ENCODE peak calls at places on chromosomes 6 and 20, in six cellular contexts. B, I, H, R, J and U are unnamed samples.
A peak's percentile ranks its signal among the peaks of the same experiment; 100 is the strongest.

GRCh38 chr20:9949563-9949962 is 85.2 kb upstream of the ANKEF1 start:
- DNase-seq in B (no peak), H (no peak), J (no peak), I (no peak), R (no peak), U (no peak)

GRCh38 chr6:7268362-7269310 is 44.4 kb downstream of the SSR1 start:
- DNase-seq in I (peak; percentile 67), H (no peak), J (peak; percentile 52), R (no peak), B (no peak), U (no peak)

GRCh38 chr20:35883341-35883777 is 70.9 kb downstream of the SCAND1 start:
- DNase-seq in J (no peak), I (no peak), R (no peak), H (no peak), B (no peak), U (no peak)

GRCh38 chr6:158698876-158699440 is 49.1 kb downstream of the SYTL3 start:
- DNase-seq in J (peak; percentile 48), H (no peak), I (no peak), B (no peak), R (no peak), U (no peak)

GRCh38 chr6:36962874-36963273 is 8.3 kb downstream of the PI16 start:
- DNase-seq in R (peak; percentile 74), B (peak; percentile 77), I (no peak), J (peak; percentile 80), H (no peak), U (no peak)

GRCh38 chr6:3119040-3119723 is 671 bp downstream of the BPHL start:
- DNase-seq in R (no peak), H (peak; percentile 33), B (no peak), J (no peak), I (no peak), U (no peak)

GRCh38 chr20:2751868-2752630 is 48.4 kb downstream of the CPXM1 start:
- DNase-seq in H (no peak), R (peak; percentile 50), J (peak; percentile 71), I (peak; percentile 78), B (no peak), U (peak; percentile 73)

GRCh38 chr6:109381007-109381746 is 1.1 kb downstream of the CD164 start:
- DNase-seq in H (no peak), R (no peak), I (no peak), B (no peak), J (no peak), U (no peak)

GRCh38 chr6:89984926-89985743 is 90.9 kb downstream of the GJA10 start:
- DNase-seq in H (no peak), B (no peak), J (peak; percentile 72), I (no peak), R (no peak), U (no peak)

GRCh38 chr20:63397946-63398450 is 36.8 kb upstream of the CHRNA4 start:
- DNase-seq in H (no peak), I (no peak), J (no peak), B (no peak), R (no peak), U (no peak)

GRCh38 chr6:358432-358831 is 33.1 kb upstream of the IRF4 start:
- DNase-seq in B (no peak), H (no peak), I (no peak), J (peak; percentile 69), R (no peak), U (no peak)

GRCh38 chr6:49300911-49301310 is 162.1 kb downstream of the MMUT start:
- DNase-seq in R (no peak), B (no peak), I (no peak), J (no peak), H (no peak), U (no peak)

GRCh38 chr6:3026811-3027626 is 27.3 kb downstream of the NQO2 start:
- DNase-seq in R (peak; percentile 24), B (no peak), I (no peak), H (no peak), J (no peak), U (no peak)

GRCh38 chr6:21496749-21497148 is 96.8 kb upstream of the SOX4 start:
- DNase-seq in I (no peak), J (no peak), B (no peak), R (no peak), H (no peak), U (no peak)

GRCh38 chr6:89239338-89239737 is 22.2 kb upstream of the GABRR1 start:
- DNase-seq in H (no peak), J (no peak), I (no peak), B (no peak), R (peak; percentile 22), U (no peak)

GRCh38 chr20:25148181-25148981 is 47.1 kb upstream of the ENTPD6 start:
- DNase-seq in R (peak; percentile 48), J (peak; percentile 85), B (peak; percentile 51), I (no peak), H (no peak), U (peak; percentile 83)

GRCh38 chr6:146544783-146545182 is 1.1 kb downstream of the RAB32 start:
- DNase-seq in I (no peak), R (no peak), J (peak; percentile 55), H (no peak), B (no peak), U (no peak)

GRCh38 chr6:110412258-110412839 is 3.0 kb downstream of the DDO start:
- DNase-seq in J (no peak), I (no peak), B (no peak), R (no peak), H (no peak), U (no peak)
- TF ChIP-seq EP300 in J (no peak), I (no peak), B (no peak), R (no peak), H (no peak), U (no peak)

DNA sequence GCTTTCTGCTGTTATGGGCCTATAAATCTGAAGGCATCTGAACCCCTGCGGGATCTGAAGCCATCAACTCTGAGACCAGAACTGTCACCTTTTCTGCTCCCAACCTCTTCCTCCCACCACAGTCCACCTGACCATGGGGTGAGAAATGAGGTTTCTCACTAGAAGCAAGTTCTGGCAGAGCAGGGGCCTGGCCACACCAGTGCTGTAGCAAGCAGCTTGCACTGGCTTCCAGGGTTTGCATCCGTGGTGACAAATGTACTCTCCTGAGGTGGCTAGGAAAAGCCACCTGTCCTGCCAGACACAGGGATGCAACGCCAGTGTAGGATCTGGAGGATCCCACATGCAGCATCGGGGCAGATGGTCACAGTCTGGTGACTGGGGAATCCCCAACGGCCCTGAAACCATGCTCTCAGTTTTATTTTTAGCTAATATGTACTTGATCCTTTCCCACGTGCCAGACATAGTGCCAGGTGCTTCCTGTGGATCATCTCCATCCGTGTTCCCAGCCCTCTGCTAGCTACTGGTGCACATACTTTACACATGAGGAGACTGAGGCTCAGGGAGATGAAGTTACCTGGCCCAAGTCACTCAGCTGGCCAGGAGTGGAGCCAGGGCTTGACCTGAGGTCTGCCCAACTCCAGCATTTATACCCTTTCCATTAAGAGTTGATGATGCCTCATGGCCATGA is 122.1 kb upstream of the SPACA1 start:
- DNase-seq in B (no peak), I (no peak), R (peak; percentile 55), J (no peak), H (no peak), U (no peak)
- H3K4me1 ChIP-seq in B (no peaks in the 10 kb centered on the region), I (no peaks in the 10 kb centered on the region), R (no peaks in the 10 kb centered on the region), J (peaks cover 7% of the 10 kb centered on the region), H (peaks cover 3% of the 10 kb centered on the region), U (no peaks in the 10 kb centered on the region)

DNA sequence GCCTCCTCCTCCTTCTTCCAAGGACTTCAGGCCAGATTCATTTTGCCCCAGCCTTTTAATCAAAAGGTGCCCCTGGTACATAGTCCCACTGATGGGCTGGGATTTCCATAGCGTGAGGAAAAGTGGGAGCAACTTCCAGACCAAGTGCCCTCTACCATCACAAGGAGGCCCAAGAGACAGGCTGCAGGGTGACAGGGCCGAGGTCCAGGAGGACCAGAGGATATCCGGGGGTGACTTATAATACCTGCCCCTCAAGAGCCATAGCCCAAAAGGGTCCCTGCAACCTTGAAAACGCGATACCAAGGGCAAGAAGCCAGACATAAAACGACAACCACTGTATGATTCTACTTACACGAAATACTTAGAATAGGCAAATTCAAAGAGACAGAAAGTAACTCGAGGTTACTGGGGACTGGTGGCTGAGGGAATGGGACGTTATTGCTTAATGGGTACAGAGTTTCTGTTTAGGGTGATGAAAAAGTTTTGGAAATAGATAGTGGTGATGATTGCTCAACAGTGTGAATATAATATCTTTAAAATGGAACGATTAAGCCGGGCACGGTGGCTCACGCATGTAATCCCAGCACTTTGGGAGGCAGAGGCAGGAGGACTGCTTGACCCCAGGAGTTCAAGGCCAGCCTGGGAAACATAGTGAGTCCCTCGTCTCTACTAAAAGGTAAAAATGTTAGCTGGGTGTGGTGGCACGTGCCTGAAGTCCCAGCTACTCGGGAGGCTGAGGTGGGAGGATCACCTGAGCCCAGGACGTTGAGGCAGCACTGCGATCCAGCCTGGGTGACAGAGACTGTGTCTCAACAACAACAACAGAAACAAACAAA is 71.9 kb downstream of the NOL4L start:
- DNase-seq in B (no peak), I (no peak), J (no peak), R (no peak), H (no peak), U (no peak)
- H3K4me3 ChIP-seq in B (no peak overlapping the region), I (no peak overlapping the region), J (no peak overlapping the region), R (no peak overlapping the region), H (no peak overlapping the region), U (no peak overlapping the region)

DNA sequence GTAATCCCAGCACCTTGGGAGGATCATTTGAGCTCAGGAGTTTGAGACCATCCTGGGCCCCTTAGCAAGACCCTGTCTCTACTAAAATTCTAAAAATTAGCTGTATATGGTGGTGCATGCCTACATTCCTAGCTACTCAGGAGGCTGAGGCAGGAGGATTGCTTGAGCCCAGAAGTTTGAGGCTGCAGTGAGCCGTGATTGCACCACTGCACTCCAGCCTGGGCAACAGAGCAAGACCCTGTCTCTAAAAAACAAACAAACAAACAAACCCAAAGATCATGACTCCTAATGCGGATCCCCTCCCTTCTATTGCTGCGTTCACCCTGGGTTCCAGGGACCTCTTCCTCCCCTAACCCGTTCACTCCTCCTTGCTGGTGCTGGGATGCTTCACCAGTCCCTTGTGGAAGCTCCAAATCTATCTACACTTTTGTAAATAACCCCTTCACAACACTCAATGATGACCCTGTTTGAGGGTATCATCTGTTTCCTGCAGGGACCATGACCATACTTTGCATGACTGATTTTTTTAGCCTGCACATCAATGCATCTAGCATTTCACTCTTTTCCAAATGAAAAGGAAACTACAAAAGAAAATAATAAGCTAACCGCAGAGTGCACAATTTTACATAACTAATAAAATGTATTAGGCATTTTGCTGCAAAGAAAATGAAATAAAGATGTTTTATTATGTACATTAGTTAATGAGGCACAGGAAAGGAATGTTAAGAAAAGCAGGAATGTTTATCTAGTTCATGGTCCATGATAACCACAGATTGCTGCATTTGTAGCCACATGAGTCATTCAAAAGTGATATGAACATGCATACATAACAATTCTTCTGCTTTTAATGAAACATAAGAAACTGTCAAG is 30.5 kb upstream of the IPCEF1 start:
- DNase-seq in R (no peak), J (no peak), H (no peak), I (no peak), B (no peak), U (no peak)
- TF ChIP-seq EP300 in R (no peak), J (no peak), H (no peak), I (no peak), B (no peak), U (no peak)

GRCh38 chr20:56634735-56635422 is 5.8 kb downstream of the TFAP2C start:
- DNase-seq in B (no peak), H (no peak), I (no peak), R (no peak), J (no peak), U (no peak)
- H3K4me1 ChIP-seq in B (peaks cover under 1% of the 10 kb centered on the region), H (peaks cover 55% of the 10 kb centered on the region), I (peaks cover 31% of the 10 kb centered on the region), R (no peaks in the 10 kb centered on the region), J (peaks cover 21% of the 10 kb centered on the region), U (peaks cover 4% of the 10 kb centered on the region)

DNA sequence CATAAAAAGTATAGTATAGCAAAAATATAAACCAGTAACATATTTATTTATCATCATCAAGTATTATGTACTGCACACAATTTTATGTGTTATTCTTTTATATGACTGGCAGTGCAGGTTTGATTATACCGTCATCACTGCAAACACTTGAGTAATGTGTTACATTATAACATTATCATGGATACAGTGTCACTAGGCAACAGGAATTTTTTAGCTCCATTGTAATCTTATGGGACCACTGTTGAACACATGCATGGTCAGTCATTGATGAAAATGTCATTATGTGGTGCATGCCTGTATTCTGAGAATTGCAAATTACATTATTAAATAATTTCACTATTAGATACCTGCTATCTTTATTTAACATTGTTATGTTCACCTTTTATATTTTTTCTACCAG is 29.1 kb upstream of the OR2J2 start:
- DNase-seq in I (no peak), B (no peak), R (no peak), J (no peak), H (no peak), U (no peak)
- H3K4me3 ChIP-seq in I (no peak overlapping the region), B (no peak overlapping the region), R (no peak overlapping the region), J (no peak overlapping the region), H (no peak overlapping the region), U (no peak overlapping the region)